ENCODE peak calls at places on chromosomes 7 and 10, in seven cellular contexts. Q, J, E, C, L, U and I are unnamed samples.

GRCh38 chr7:94313926-94314325 is 80.8 kb upstream of the COL1A2 start:
- DNase-seq in Q (peak), J (peak), E (no peak), C (no peak), L (no peak), U (no peak), I (no peak)

GRCh38 chr10:5094265-5095205 is at the start of gene AKR1C3:
- DNase-seq in Q (peak), J (peak), E (peak), C (peak), L (no peak), U (no peak), I (peak)

GRCh38 chr7:94133460-94133859 is 129.3 kb upstream of the BET1 start:
- DNase-seq in Q (peak), J (no peak), E (no peak), C (no peak), L (no peak), U (no peak), I (no peak)

GRCh38 chr10:62614389-62615157 is 189.9 kb upstream of the ADO start:
- DNase-seq in Q (peak), J (peak), E (peak), C (no peak), L (no peak), U (peak), I (no peak)

GRCh38 chr10:10500941-10501340 is 516.7 kb upstream of the CELF2 start:
- DNase-seq in Q (peak), J (peak), E (no peak), C (no peak), L (no peak), U (no peak), I (peak)

GRCh38 chr7:153381275-153382119 is 621.9 kb downstream of the ACTR3B start:
- DNase-seq in Q (no peak), J (no peak), E (no peak), C (peak), L (no peak), U (no peak), I (peak)

GRCh38 chr10:91614254-91614624 is 18.6 kb downstream of the PPP1R3C start:
- DNase-seq in Q (peak), J (peak), E (peak), C (no peak), L (no peak), U (no peak), I (no peak)

GRCh38 chr7:116231543-116232401 is 21.4 kb downstream of the TES start:
- DNase-seq in Q (peak), J (peak), E (peak), C (no peak), L (no peak), U (no peak), I (peak)

GRCh38 chr7:158943234-158943633 is 86.9 kb downstream of the DYNC2I1 start:
- DNase-seq in Q (no peak), J (no peak), E (no peak), C (no peak), L (no peak), U (no peak), I (no peak)

GRCh38 chr10:17645591-17646345 is 1.8 kb downstream of the STAM start:
- DNase-seq in Q (no peak), J (peak), E (peak), C (no peak), L (no peak), U (no peak), I (peak)

GRCh38 chr7:106329971-106330733 is 45.4 kb upstream of the NAMPT start:
- DNase-seq in Q (peak), J (peak), E (peak), C (no peak), L (no peak), U (no peak), I (peak)

GRCh38 chr7:12504144-12504543 is 66.4 kb upstream of the SCIN start:
- DNase-seq in Q (no peak), J (no peak), E (no peak), C (no peak), L (no peak), U (no peak), I (no peak)

GRCh38 chr7:22667562-22668239 is 59.3 kb upstream of the IL6 start:
- DNase-seq in Q (peak), J (peak), E (peak), C (no peak), L (no peak), U (no peak), I (peak)

GRCh38 chr10:63268139-63268797 is 135.1 kb downstream of the NRBF2 start:
- DNase-seq in Q (peak), J (peak), E (no peak), C (no peak), L (no peak), U (no peak), I (no peak)

GRCh38 chr10:22805304-22805703 is 90.9 kb upstream of the PIP4K2A start:
- DNase-seq in Q (peak), J (peak), E (peak), C (no peak), L (no peak), U (no peak), I (peak)

GRCh38 chr7:9231683-9232082 is 798.3 kb downstream of the NXPH1 start:
- DNase-seq in Q (no peak), J (no peak), E (no peak), C (no peak), L (no peak), U (no peak), I (no peak)

GRCh38 chr10:5906651-5907050 is 16.6 kb downstream of the FBH1 start:
- DNase-seq in Q (no peak), J (no peak), E (no peak), C (no peak), L (no peak), U (no peak), I (no peak)

GRCh38 chr10:113718974-113719822 is 32.3 kb upstream of the PLEKHS1 start:
- DNase-seq in Q (no peak), J (no peak), E (no peak), C (no peak), L (no peak), U (no peak), I (no peak)

GRCh38 chr10:13404305-13404759 is 56.2 kb upstream of the SEPHS1 start:
- DNase-seq in Q (no peak), J (no peak), E (peak), C (no peak), L (no peak), U (no peak), I (no peak)

GRCh38 chr10:36263871-36264270 is 621.8 kb upstream of the FZD8 start:
- DNase-seq in Q (no peak), J (no peak), E (no peak), C (no peak), L (no peak), U (no peak), I (no peak)

GRCh38 chr10:25493122-25493893 is 318.5 kb downstream of the GPR158 start:
- DNase-seq in Q (peak), J (peak), E (peak), C (no peak), L (no peak), U (no peak), I (peak)

GRCh38 chr10:12531305-12531738 is 182.0 kb downstream of the CAMK1D start:
- DNase-seq in Q (no peak), J (peak), E (no peak), C (no peak), L (no peak), U (no peak), I (no peak)

GRCh38 chr7:75889826-75890225 is 11.0 kb downstream of the RHBDD2 start:
- DNase-seq in Q (peak), J (peak), E (no peak), C (no peak), L (peak), U (no peak), I (no peak)

GRCh38 chr10:13724484-13724883 is 137.7 kb downstream of the PRPF18 start:
- DNase-seq in Q (no peak), J (peak), E (no peak), C (no peak), L (peak), U (no peak), I (no peak)

GRCh38 chr7:93156884-93157283 is 8.7 kb upstream of the SAMD9L start:
- DNase-seq in Q (peak), J (peak), E (peak), C (no peak), L (no peak), U (no peak), I (no peak)

GRCh38 chr7:156059374-156059773 is 247.1 kb upstream of the SHH start:
- DNase-seq in Q (no peak), J (no peak), E (no peak), C (no peak), L (no peak), U (no peak), I (no peak)

GRCh38 chr7:30197438-30197837 is 62.7 kb downstream of the MTURN start:
- DNase-seq in Q (no peak), J (no peak), E (no peak), C (no peak), L (no peak), U (no peak), I (no peak)

GRCh38 chr7:458511-459245 is 61.0 kb downstream of the PDGFA start:
- DNase-seq in Q (no peak), J (no peak), E (no peak), C (no peak), L (no peak), U (no peak), I (no peak)

GRCh38 chr7:27182861-27183681 is 2.0 kb downstream of the HOXA11 start:
- DNase-seq in Q (no peak), J (no peak), E (no peak), C (no peak), L (peak), U (peak), I (no peak)

GRCh38 chr10:12634532-12634931 is 285.2 kb downstream of the CAMK1D start:
- DNase-seq in Q (no peak), J (no peak), E (no peak), C (no peak), L (no peak), U (no peak), I (peak)

GRCh38 chr7:121752706-121753105 is 120.3 kb upstream of the PTPRZ1 start:
- DNase-seq in Q (peak), J (peak), E (peak), C (peak), L (no peak), U (no peak), I (no peak)